ENCODE peak calls at places on chromosomes 12 and 14, in six cellular contexts. L, Q, A, J, B and F are unnamed samples.

GRCh38 chr12:14841761-14842160 is 1.6 kb downstream of the ART4 start:
- DNase-seq in L (no peak), Q (peak; percentile 83), A (peak; percentile 54), J (no peak), B (peak; percentile 62), F (no peak)

GRCh38 chr14:101221549-101222160 is 318.1 kb upstream of the RTL1 start:
- DNase-seq in L (no peak), Q (no peak), A (no peak), J (no peak), B (no peak), F (no peak)

GRCh38 chr14:64738306-64738879 is 34.2 kb downstream of the PLEKHG3 start:
- DNase-seq in L (no peak), Q (no peak), A (no peak), J (no peak), B (no peak), F (no peak)

GRCh38 chr12:100755186-100755585 is 39.4 kb upstream of the ANO4 start:
- DNase-seq in L (no peak), Q (no peak), A (peak; percentile 8), J (no peak), B (no peak), F (no peak)

GRCh38 chr12:9669534-9669933 is at the start of gene CLEC2D:
- DNase-seq in L (peak; percentile 94), Q (no peak), A (no peak), J (no peak), B (no peak), F (peak; percentile 59)

GRCh38 chr12:120835304-120835612 is 68.9 kb downstream of the SPPL3 start:
- DNase-seq in L (no peak), Q (no peak), A (no peak), J (no peak), B (no peak), F (no peak)

GRCh38 chr12:122847921-122848421 is 12.7 kb downstream of the HIP1R start:
- DNase-seq in L (no peak), Q (no peak), A (no peak), J (no peak), B (no peak), F (no peak)

GRCh38 chr12:86264451-86265328 is 8.5 kb upstream of the MGAT4C start:
- DNase-seq in L (no peak), Q (no peak), A (no peak), J (no peak), B (no peak), F (no peak)

GRCh38 chr14:41875113-41875512 is 268.4 kb downstream of the LRFN5 start:
- DNase-seq in L (no peak), Q (no peak), A (no peak), J (no peak), B (no peak), F (no peak)

GRCh38 chr12:124352257-124352656 is 57.4 kb downstream of the RFLNA start:
- DNase-seq in L (no peak), Q (no peak), A (no peak), J (no peak), B (no peak), F (no peak)

GRCh38 chr12:58283553-58283952 is 342.2 kb downstream of the ATP23 start:
- DNase-seq in L (no peak), Q (no peak), A (no peak), J (no peak), B (no peak), F (no peak)

GRCh38 chr14:51185180-51185579 is 54.9 kb upstream of the TMX1 start:
- DNase-seq in L (peak; percentile 35), Q (no peak), A (no peak), J (no peak), B (no peak), F (no peak)

GRCh38 chr14:50667491-50668007 is 557 bp downstream of the SAV1 start:
- DNase-seq in L (peak; percentile 61), Q (no peak), A (no peak), J (no peak), B (no peak), F (no peak)

GRCh38 chr12:101877816-101878811 is 734 bp downstream of the DRAM1 start:
- DNase-seq in L (peak; percentile 53), Q (no peak), A (no peak), J (no peak), B (no peak), F (peak; percentile 35)

GRCh38 chr12:15534870-15535269 is 212.6 kb downstream of the PTPRO start:
- DNase-seq in L (no peak), Q (peak; percentile 41), A (peak; percentile 18), J (no peak), B (no peak), F (no peak)

GRCh38 chr12:47071241-47071852 is 8.1 kb upstream of the PCED1B start:
- DNase-seq in L (no peak), Q (no peak), A (no peak), J (no peak), B (no peak), F (peak; percentile 30)

GRCh38 chr12:67667276-67668073 is 18.9 kb downstream of the DYRK2 start:
- DNase-seq in L (no peak), Q (peak; percentile 57), A (no peak), J (no peak), B (no peak), F (no peak)

GRCh38 chr12:109139791-109140190 is 23.4 kb downstream of the ACACB start:
- DNase-seq in L (no peak), Q (no peak), A (no peak), J (no peak), B (no peak), F (no peak)

GRCh38 chr14:35121026-35121886 is 534 bp downstream of the PPP2R3C start:
- DNase-seq in L (peak; percentile 24), Q (peak; percentile 21), A (no peak), J (no peak), B (peak; percentile 82), F (no peak)

GRCh38 chr12:102757874-102758244 is 159.2 kb downstream of the PAH start:
- DNase-seq in L (no peak), Q (no peak), A (no peak), J (no peak), B (no peak), F (no peak)

GRCh38 chr12:103249614-103250013 is 246.2 kb downstream of the C12orf42 start:
- DNase-seq in L (no peak), Q (no peak), A (no peak), J (no peak), B (no peak), F (no peak)

GRCh38 chr12:107568718-107569117 is 116.9 kb upstream of the PWP1 start:
- DNase-seq in L (no peak), Q (no peak), A (peak; percentile 65), J (no peak), B (no peak), F (no peak)

GRCh38 chr14:57820581-57820980 is 45.3 kb downstream of the SLC35F4 start:
- DNase-seq in L (no peak), Q (no peak), A (no peak), J (no peak), B (no peak), F (no peak)

GRCh38 chr14:59022144-59022543 is 166.3 kb upstream of the DAAM1 start:
- DNase-seq in L (peak; percentile 9), Q (no peak), A (no peak), J (no peak), B (no peak), F (no peak)
- TF ChIP-seq CTCF in L (peak; percentile 14), Q (peak; percentile 10), A (no peak), J (no peak), B (peak; percentile 44), F (peak; percentile 28)

DNA sequence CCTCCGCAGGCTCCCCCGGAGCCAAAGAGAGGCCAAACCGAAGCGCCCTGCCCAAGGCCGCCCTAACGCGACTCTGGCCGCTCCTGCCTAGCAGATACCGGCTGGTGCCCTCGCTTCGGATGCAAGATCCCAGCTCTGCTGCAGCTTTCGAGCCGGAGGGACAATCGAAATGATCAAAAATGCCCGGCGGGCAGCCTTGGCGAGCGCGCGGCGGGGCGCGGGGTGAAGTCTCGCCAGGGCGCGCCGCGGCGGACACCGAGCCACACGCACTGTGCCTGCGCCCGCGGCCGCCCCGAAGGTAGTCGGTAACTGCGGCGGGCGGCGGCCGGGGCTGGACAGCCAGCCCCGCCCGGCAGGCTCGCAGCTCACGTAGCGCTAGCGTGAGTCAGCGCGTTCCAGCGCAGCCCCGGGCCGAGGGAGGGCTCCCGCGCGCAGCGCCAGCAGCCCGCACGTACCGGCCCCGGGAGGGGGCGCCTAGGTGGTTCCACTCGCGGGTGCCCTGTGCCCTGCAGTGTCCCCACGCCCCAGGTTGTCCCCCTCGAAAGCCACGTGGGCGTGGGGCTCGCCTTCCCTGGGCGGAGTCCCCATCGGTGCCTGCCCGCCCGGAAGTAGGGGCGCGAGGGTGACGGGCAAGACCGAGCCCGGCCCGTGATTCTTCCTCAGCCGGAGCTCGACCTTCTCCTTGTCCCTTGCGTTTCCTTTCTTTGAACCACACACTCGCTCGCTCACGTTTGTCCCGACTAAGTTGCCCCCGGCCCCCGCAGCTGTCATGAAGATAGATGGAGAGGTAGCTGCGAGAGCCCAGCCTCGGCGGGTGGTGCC is 109.3 kb upstream of the EGLN3 start:
- DNase-seq in L (peak; percentile 60), Q (peak; percentile 67), A (peak; percentile 50), J (no peak), B (peak; percentile 39), F (peak; percentile 68)
- TF ChIP-seq CTCF in L (no peak), Q (no peak), A (peak; percentile 26), J (no peak), B (peak; percentile 27), F (peak; percentile 5)

GRCh38 chr12:48973531-48973930 is 2.0 kb upstream of the WNT10B start:
- DNase-seq in L (no peak), Q (no peak), A (no peak), J (no peak), B (no peak), F (peak; percentile 17)

GRCh38 chr12:48973084-48973483 is 1.5 kb upstream of the WNT10B start:
- DNase-seq in L (no peak), Q (no peak), A (no peak), J (no peak), B (no peak), F (peak; percentile 37)

GRCh38 chr12:48972213-48973021 is 882 bp upstream of the WNT10B start:
- DNase-seq in L (no peak), Q (no peak), A (peak; percentile 41), J (no peak), B (no peak), F (peak; percentile 45)

GRCh38 chr12:48970702-48971334 is 717 bp downstream of the WNT10B start:
- DNase-seq in L (no peak), Q (no peak), A (no peak), J (no peak), B (no peak), F (peak; percentile 38)

DNA sequence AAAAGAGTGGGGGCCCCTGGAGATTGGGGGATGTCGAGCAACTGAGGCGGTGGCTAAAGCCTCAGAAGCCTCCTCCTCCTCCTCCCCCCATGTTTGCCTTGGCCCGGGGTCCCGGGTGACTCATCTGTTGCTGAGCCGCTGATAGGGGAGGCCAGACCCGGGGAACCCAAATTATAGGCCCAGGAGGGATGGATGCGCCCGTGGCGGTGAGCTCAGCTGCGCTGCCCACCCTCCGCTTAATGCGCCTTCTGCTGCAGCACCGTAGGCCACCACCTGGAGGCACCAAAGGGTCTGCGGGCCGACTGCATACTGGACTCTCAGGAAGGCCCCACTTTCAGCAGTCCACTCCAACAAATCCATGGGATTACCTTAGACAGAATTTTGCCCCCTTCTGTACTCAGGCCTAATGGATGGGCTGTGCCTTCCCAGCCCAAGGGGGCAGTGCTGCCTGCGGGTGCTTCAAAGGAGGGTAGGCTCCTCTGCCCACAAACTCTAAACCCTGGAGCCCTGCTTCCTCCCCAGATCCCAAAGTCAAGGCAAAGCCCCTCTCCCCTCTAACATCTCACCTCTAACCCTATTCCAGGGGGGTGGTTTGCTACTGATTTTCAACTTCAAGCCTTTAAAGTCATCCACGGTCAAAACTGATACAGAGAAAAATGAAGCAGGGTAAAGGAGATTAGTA is 2.6 kb upstream of the WNT10B start:
- DNase-seq in L (no peak), Q (peak; percentile 66), A (peak; percentile 54), J (no peak), B (peak; percentile 61), F (peak; percentile 50)
- TF ChIP-seq CTCF in L (peak; percentile 65), Q (peak; percentile 74), A (peak; percentile 60), J (peak; percentile 53), B (peak; percentile 87), F (peak; percentile 70)

GRCh38 chr12:31931796-31932715 is 27.2 kb upstream of the RESF1 start:
- DNase-seq in L (no peak), Q (no peak), A (no peak), J (no peak), B (no peak), F (no peak)
- TF ChIP-seq CTCF in L (no peak), Q (no peak), A (no peak), J (no peak), B (no peak), F (no peak)